ENCODE peak calls at places on chromosomes 12 and 14, in five cellular contexts. U, E, B, L and D are unnamed samples.
A peak's percentile ranks its signal among the peaks of the same experiment; 100 is the strongest.

GRCh38 chr12:98127336-98127679 is 388.1 kb upstream of the TMPO start:
- DNase-seq in B (no peak), L (no peak), U (no peak), E (no peak), D (no peak)

GRCh38 chr12:52126050-52126604 is 46.6 kb downstream of the SMIM41 start:
- DNase-seq in L (no peak), U (no peak), B (no peak), E (no peak), D (no peak)

GRCh38 chr12:55619352-55620138 is 17.1 kb upstream of the OR10P1 start:
- DNase-seq in L (no peak), E (peak; percentile 49), U (peak; percentile 86), B (peak; percentile 99), D (peak; percentile 83)

GRCh38 chr14:93893550-93894329 is 33.4 kb upstream of the FAM181A start:
- DNase-seq in B (no peak), U (no peak), L (no peak), E (no peak), D (no peak)

GRCh38 chr12:110316861-110317260 is 35.8 kb downstream of the ATP2A2 start:
- DNase-seq in B (no peak), U (peak; percentile 17), L (no peak), E (no peak), D (peak; percentile 75)

GRCh38 chr12:28232212-28232928 is 42.1 kb downstream of the CCDC91 start:
- DNase-seq in B (no peak), U (no peak), E (no peak), L (no peak), D (no peak)

GRCh38 chr14:73026243-73026844 is 562 bp downstream of the ZFYVE1 start:
- DNase-seq in B (no peak), E (no peak), L (no peak), U (no peak), D (no peak)

GRCh38 chr12:128843538-128843937 is 9.7 kb upstream of the GLT1D1 start:
- DNase-seq in B (no peak), L (no peak), U (no peak), E (no peak), D (no peak)

GRCh38 chr12:34391771-34392581 is 369.7 kb downstream of the ALG10 start:
- DNase-seq in U (no peak), L (no peak), E (no peak), B (no peak), D (no peak)